ENCODE peak calls at places on chromosomes 13 and 19, in nine cellular contexts. U is stomach, P is A549, F is ovary, Q is suprapubic skin, L is transverse colon, M is tibial nerve, E is sigmoid colon, W is upper lobe of left lung. S is an unnamed sample.

GRCh38 chr19:58274771-58275199 is 4.0 kb upstream of the ZNF8 start:
- DNase-seq in P (no peak), U (no peak), L (no peak), F (no peak), M (no peak), Q (no peak), W (no peak), E (no peak), S (no peak)

GRCh38 chr13:46126074-46126473 is 21.2 kb upstream of the CPB2 start:
- DNase-seq in L (no peak), E (no peak), P (no peak), F (no peak), U (no peak), W (no peak), M (no peak), Q (no peak), S (no peak)

GRCh38 chr19:49637865-49638350 is 2.0 kb downstream of the RRAS start:
- DNase-seq in M (peak), P (peak), Q (peak), U (peak), W (peak), E (peak), F (peak), L (peak), S (peak)

GRCh38 chr19:9793051-9793591 is 24.6 kb upstream of the ZNF846 start:
- DNase-seq in L (peak), F (peak), P (peak), M (peak), W (peak), E (peak), U (peak), Q (peak), S (peak)

GRCh38 chr13:77267362-77267761 is 59.5 kb downstream of the MYCBP2 start:
- DNase-seq in P (no peak), L (no peak), E (no peak), Q (no peak), W (no peak), F (no peak), M (no peak), U (no peak), S (no peak)

GRCh38 chr13:40116008-40116407 is 460.5 kb downstream of the COG6 start:
- DNase-seq in F (peak), L (peak), Q (no peak), W (peak), M (peak), E (no peak), U (peak), P (peak), S (no peak)

GRCh38 chr19:41988947-41989346 is 5.1 kb downstream of the ATP1A3 start:
- DNase-seq in E (no peak), F (no peak), U (no peak), L (no peak), M (no peak), Q (no peak), P (no peak), W (no peak), S (no peak)

GRCh38 chr13:50400035-50400726 is 384.9 kb downstream of the KCNRG start:
- DNase-seq in L (no peak), P (no peak), F (no peak), M (no peak), Q (no peak), W (no peak), U (no peak), E (no peak), S (no peak)

GRCh38 chr13:111304041-111304544 is 16.3 kb upstream of the TEX29 start:
- DNase-seq in W (no peak), U (no peak), L (peak), P (no peak), F (no peak), Q (no peak), M (no peak), E (no peak), S (no peak)

GRCh38 chr19:55544776-55545439 is 435 bp downstream of the SBK3 start:
- DNase-seq in U (no peak), Q (no peak), L (no peak), P (no peak), M (no peak), F (no peak), W (no peak), E (no peak), S (no peak)

GRCh38 chr13:106052200-106052767 is 483.2 kb downstream of the EFNB2 start:
- DNase-seq in W (no peak), U (no peak), L (no peak), M (no peak), Q (no peak), P (no peak), F (no peak), E (no peak), S (no peak)

GRCh38 chr13:113930711-113931637 is 42.9 kb downstream of the C13orf46 start:
- DNase-seq in M (no peak), E (peak), W (peak), Q (peak), L (no peak), U (peak), F (peak), P (no peak), S (no peak)

GRCh38 chr13:20116213-20116612 is 44.6 kb downstream of the GJA3 start:
- DNase-seq in M (no peak), P (no peak), F (no peak), W (no peak), E (no peak), L (no peak), U (no peak), Q (peak), S (no peak)

GRCh38 chr13:62483774-62484173 is 1068.1 kb upstream of the PCDH20 start:
- DNase-seq in F (no peak), P (no peak), L (no peak), M (no peak), W (no peak), Q (no peak), U (no peak), E (no peak), S (no peak)

GRCh38 chr19:34336781-34337271 is 28.2 kb upstream of the GPI start:
- DNase-seq in W (no peak), U (no peak), Q (no peak), P (peak), E (no peak), F (no peak), M (peak), L (no peak), S (no peak)

GRCh38 chr13:79724348-79725103 is 243.6 kb downstream of the NDFIP2 start:
- DNase-seq in W (no peak), P (peak), L (peak), M (no peak), E (no peak), U (no peak), Q (no peak), F (no peak), S (no peak)

GRCh38 chr13:105338773-105339172 is 1196.7 kb downstream of the EFNB2 start:
- DNase-seq in L (no peak), W (no peak), Q (no peak), P (no peak), U (no peak), M (no peak), E (no peak), F (no peak), S (no peak)

GRCh38 chr13:35502456-35502855 is 26.0 kb upstream of the MAB21L1 start:
- DNase-seq in F (no peak), U (no peak), Q (no peak), L (no peak), P (no peak), M (no peak), E (no peak), W (no peak), S (no peak)

GRCh38 chr19:2371656-2372055 is 11.6 kb downstream of the TMPRSS9 start:
- DNase-seq in Q (no peak), P (no peak), U (no peak), W (no peak), F (no peak), M (no peak), L (no peak), E (no peak), S (no peak)

GRCh38 chr19:44718441-44719261 is 19.7 kb downstream of the CEACAM16 start:
- DNase-seq in E (peak), P (peak), L (peak), W (peak), F (peak), Q (no peak), M (peak), U (peak), S (no peak)

GRCh38 chr13:33490461-33491327 is 205.1 kb upstream of the STARD13 start:
- DNase-seq in W (no peak), Q (no peak), L (no peak), P (no peak), M (no peak), E (no peak), U (no peak), F (no peak), S (no peak)

GRCh38 chr19:39870171-39870971 is 24.2 kb upstream of the FBL start:
- DNase-seq in P (no peak), M (no peak), U (no peak), L (no peak), E (no peak), W (no peak), F (no peak), Q (no peak), S (no peak)

GRCh38 chr19:43820098-43820860 is 6.8 kb upstream of the ZNF283 start:
- DNase-seq in F (no peak), W (no peak), U (no peak), M (no peak), E (peak), Q (no peak), L (no peak), P (peak), S (no peak)

GRCh38 chr13:97629601-97630272 is 195.8 kb downstream of the RAP2A start:
- DNase-seq in Q (no peak), F (no peak), P (no peak), E (no peak), W (no peak), M (no peak), L (no peak), U (no peak), S (no peak)

GRCh38 chr19:2512523-2513431 is 36.9 kb downstream of the GADD45B start:
- DNase-seq in Q (no peak), M (no peak), P (no peak), E (no peak), L (no peak), U (peak), W (no peak), F (no peak), S (no peak)

GRCh38 chr13:73481877-73482445 is 423.2 kb downstream of the KLF5 start:
- DNase-seq in M (no peak), U (no peak), E (no peak), L (no peak), Q (no peak), W (no peak), F (no peak), P (no peak), S (no peak)

GRCh38 chr13:51148223-51148951 is 37.3 kb upstream of the C13orf42 start:
- DNase-seq in F (no peak), W (peak), L (no peak), M (no peak), U (no peak), Q (no peak), E (no peak), P (no peak), S (no peak)

GRCh38 chr13:49958321-49958720 is 22.2 kb upstream of the SPRYD7 start:
- DNase-seq in U (no peak), P (no peak), F (no peak), L (no peak), E (no peak), W (no peak), M (no peak), Q (no peak), S (no peak)

GRCh38 chr13:76522083-76522755 is 364.0 kb downstream of the KCTD12 start:
- DNase-seq in E (no peak), W (no peak), L (no peak), M (no peak), F (no peak), Q (no peak), U (no peak), P (no peak), S (no peak)

GRCh38 chr19:51784922-51785690 is 9.9 kb upstream of the FPR3 start:
- DNase-seq in L (peak), Q (peak), U (no peak), M (peak), F (no peak), E (peak), W (peak), P (no peak), S (peak)
- TF ChIP-seq EP300 in L (no peak), Q (no peak), U (no peak), M (peak), F (no peak), E (no peak), W (no peak), P (no peak), S (no peak)

DNA sequence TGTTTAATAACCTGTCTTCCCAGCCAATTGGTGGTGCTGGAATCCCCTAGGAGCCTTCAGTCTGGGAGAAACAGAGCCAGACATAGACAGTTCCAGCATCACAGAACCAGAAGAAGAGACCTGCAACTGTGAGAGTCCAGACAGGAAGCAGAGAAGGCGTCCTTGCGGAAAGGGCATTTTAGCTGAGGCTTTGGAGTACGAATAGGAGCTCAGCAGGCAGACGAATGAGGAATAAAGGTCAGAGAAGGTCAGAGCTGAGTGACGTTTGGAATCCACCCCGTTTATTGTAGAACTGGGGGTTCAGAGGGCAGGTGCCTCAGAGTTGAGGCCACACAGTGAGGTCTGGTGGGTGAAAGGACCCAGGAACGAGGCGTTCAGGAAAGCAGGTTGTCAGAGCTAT is 5.2 kb downstream of the ARRDC2 start:
- DNase-seq in U (no peak), P (no peak), L (no peak), M (no peak), F (no peak), W (no peak), E (no peak), Q (no peak), S (no peak)
- H3K4me3 ChIP-seq in U (peak), P (no peak), L (peak), M (no peak), F (no peak), W (peak), E (no peak), Q (peak), S (no peak)

GRCh38 chr19:29831686-29832085 is 19.9 kb downstream of the CCNE1 start:
- DNase-seq in U (no peak), M (no peak), Q (peak), E (no peak), W (no peak), L (no peak), P (no peak), F (no peak), S (no peak)

GRCh38 chr19:29833614-29834261 is 21.9 kb downstream of the CCNE1 start:
- DNase-seq in L (no peak), E (no peak), F (no peak), Q (no peak), M (no peak), W (no peak), U (no peak), P (no peak), S (no peak)

GRCh38 chr19:29832801-29833200 is 21.0 kb downstream of the CCNE1 start:
- DNase-seq in L (no peak), P (no peak), Q (peak), M (no peak), E (no peak), W (no peak), F (no peak), U (no peak), S (no peak)

GRCh38 chr19:29834991-29835390 is 23.2 kb downstream of the CCNE1 start:
- DNase-seq in L (no peak), W (no peak), E (no peak), U (no peak), P (no peak), F (no peak), Q (peak), M (no peak), S (no peak)

DNA sequence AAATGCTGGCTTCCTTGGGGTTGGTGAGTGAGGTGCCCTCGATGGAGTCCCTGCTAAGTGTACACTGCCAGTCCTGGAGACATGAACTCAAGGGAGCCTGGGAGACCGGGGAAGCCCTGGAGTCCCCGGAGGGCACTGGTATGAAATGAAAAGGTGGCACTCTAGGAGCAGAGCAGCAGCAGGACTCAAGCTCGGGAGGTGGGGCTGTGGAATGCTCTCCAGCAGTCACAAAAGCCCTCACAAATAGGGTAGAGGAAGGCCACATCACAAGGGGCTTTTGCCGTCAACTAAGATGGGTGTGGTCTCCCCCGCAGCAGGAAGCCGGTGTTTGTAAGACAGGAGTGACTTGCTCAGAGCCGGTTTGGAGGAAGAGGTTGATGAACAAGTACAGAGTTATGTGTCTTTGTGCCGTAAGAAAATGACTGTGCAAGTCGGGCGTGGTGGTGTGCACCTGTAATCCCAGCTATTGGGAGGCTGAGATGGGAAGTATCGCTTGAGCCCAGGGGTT is 19.3 kb downstream of the CCNE1 start:
- DNase-seq in E (no peak), Q (peak), L (no peak), P (peak), W (no peak), M (no peak), F (no peak), U (no peak), S (no peak)
- TF ChIP-seq EP300 in E (no peak), Q (no peak), L (no peak), P (no peak), W (no peak), M (no peak), F (no peak), U (no peak), S (no peak)

GRCh38 chr19:30375651-30376050 is 3.5 kb downstream of the ZNF536 start:
- DNase-seq in W (peak), F (no peak), L (no peak), U (peak), P (no peak), E (no peak), M (no peak), Q (peak), S (no peak)

GRCh38 chr19:30373593-30373992 is 1.4 kb downstream of the ZNF536 start:
- DNase-seq in U (peak), E (no peak), L (no peak), Q (peak), M (no peak), P (no peak), W (no peak), F (no peak), S (no peak)

GRCh38 chr19:30376272-30376671 is 4.1 kb downstream of the ZNF536 start:
- DNase-seq in Q (peak), M (no peak), E (no peak), U (peak), P (no peak), F (no peak), L (no peak), W (no peak), S (no peak)

GRCh38 chr19:30376826-30377425 is 4.7 kb downstream of the ZNF536 start:
- DNase-seq in M (no peak), W (peak), L (no peak), Q (peak), U (peak), P (no peak), E (peak), F (no peak), S (no peak)

DNA sequence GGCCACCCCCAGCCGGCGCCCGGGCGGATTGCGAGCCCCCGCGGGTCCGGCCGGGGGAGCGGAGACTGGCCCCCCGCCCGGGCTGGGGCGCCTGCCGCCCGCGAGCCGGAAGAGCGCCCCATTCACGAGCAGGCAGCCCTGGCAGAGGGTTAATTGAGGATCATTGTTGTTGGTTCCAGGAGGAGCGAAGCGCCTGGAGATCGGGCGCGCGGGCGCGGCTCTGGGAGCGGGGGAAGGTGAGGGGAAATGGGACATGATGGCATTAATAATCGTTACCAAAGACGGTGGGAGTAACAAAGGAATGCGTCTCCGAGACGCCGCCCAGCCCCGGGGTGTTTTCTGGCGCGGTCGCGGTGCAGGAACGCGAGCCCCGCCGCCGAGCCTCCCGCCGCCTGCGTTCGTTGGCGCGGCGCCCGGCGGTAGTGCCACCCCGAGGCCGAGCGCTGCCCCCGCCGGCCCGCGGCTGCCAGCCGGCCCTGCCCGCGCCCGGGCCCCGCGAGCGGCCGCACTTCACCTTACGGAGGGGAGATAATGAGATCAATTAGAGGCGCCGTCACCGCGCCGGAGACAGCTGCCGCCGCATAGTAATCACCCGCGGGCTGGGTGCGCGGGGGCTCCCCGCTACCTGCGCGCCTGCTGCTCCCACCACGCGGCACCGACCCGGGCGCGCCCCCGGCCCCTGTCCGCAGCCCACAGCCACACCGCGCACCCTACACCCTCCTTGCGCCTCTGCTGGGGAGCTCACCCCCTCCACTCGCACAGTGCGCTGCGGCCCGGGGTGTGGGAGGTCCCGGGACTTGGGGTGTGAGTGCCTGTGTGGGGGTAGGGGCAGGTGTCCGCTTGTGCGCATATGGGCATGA is 2.8 kb downstream of the ZNF536 start:
- DNase-seq in P (no peak), E (no peak), F (no peak), U (peak), Q (peak), W (no peak), M (no peak), L (no peak), S (no peak)
- H3K4me3 ChIP-seq in P (no peak), E (peak), F (no peak), U (peak), Q (peak), W (no peak), M (peak), L (peak), S (peak)

GRCh38 chr13:28557725-28558124 is 62.8 kb upstream of the FLT1 start:
- DNase-seq in E (no peak), Q (no peak), U (no peak), L (no peak), F (no peak), M (no peak), P (no peak), W (no peak), S (no peak)
- TF ChIP-seq EP300 in E (no peak), Q (no peak), U (no peak), L (no peak), F (no peak), M (no peak), P (no peak), W (no peak), S (no peak)

DNA sequence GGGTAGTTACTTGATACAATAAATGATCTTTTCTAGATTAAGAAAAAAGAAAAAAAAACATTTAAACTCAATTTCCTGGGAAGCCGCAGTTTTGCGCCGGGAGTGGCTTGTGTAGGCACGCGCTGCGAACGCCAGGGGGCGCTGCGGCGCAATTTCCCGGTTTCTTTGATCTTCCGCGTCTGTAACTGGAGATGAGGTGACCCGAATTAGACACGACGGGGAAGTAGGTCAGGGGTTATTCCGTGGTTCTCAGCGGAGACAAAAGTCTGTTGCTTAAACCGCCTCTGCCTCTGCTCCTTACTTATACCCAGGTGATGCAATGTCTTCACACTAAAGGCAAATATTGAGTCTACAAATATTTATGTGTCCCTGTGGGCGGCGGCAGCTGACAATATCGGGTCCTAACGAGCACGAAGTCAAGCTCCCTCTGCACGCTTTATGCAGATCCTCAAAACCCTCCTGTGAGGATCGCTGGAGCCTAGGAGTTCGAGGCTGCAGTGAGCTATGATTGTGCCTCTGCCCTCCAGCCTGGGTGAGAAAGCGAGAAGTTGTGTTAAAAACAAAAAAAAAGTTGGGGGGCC is 15.2 kb downstream of the STXBP2 start:
- DNase-seq in Q (peak), F (peak), P (peak), E (peak), W (peak), L (peak), M (peak), U (peak), S (peak)
- H3K4me3 ChIP-seq in Q (peak), F (no peak), P (peak), E (no peak), W (peak), L (peak), M (no peak), U (peak), S (peak)

GRCh38 chr13:85974604-85975366 is 175.6 kb upstream of the SLITRK6 start:
- DNase-seq in F (no peak), P (no peak), M (no peak), E (no peak), W (no peak), L (no peak), Q (no peak), U (no peak), S (no peak)

GRCh38 chr13:85969331-85969730 is 170.1 kb upstream of the SLITRK6 start:
- DNase-seq in U (no peak), P (no peak), F (no peak), L (no peak), M (no peak), Q (no peak), E (no peak), W (no peak), S (no peak)

GRCh38 chr13:85970727-85971126 is 171.5 kb upstream of the SLITRK6 start:
- DNase-seq in F (no peak), U (no peak), P (no peak), M (no peak), Q (no peak), L (no peak), W (no peak), E (no peak), S (no peak)
- TF ChIP-seq EP300 in F (no peak), U (no peak), P (no peak), M (no peak), Q (no peak), L (no peak), W (no peak), E (no peak), S (no peak)